ENCODE peak calls at places on chromosomes 5 and 9, in eight cellular contexts. One of them, this sample, is unnamed.

GRCh38 chr9:86405926-86406325 is 51.7 kb upstream of the TUT7 start:
- DNase-seq in GM23248: peak
- DNase-seq in NCI-H774: no peak
- DNase-seq in fibroblast of mammary gland: peak
- DNase-seq in fibroblast of the conjunctiva: peak
- DNase-seq in Right ventricle myocardium superior: no peak
- DNase-seq in T-cell: no peak
- DNase-seq in BJ: peak
- DNase-seq in this sample: no peak

GRCh38 chr5:143527808-143528207 is 124.3 kb upstream of the NR3C1 start:
- DNase-seq in GM23248: peak
- DNase-seq in NCI-H774: no peak
- DNase-seq in fibroblast of mammary gland: no peak
- DNase-seq in fibroblast of the conjunctiva: no peak
- DNase-seq in Right ventricle myocardium superior: no peak
- DNase-seq in T-cell: no peak
- DNase-seq in BJ: no peak
- DNase-seq in this sample: no peak

GRCh38 chr9:96751815-96752214 is 26.1 kb downstream of the ZNF510 start:
- DNase-seq in GM23248: no peak
- DNase-seq in NCI-H774: no peak
- DNase-seq in fibroblast of mammary gland: no peak
- DNase-seq in fibroblast of the conjunctiva: no peak
- DNase-seq in Right ventricle myocardium superior: no peak
- DNase-seq in T-cell: no peak
- DNase-seq in BJ: no peak
- DNase-seq in this sample: no peak

GRCh38 chr5:149724130-149724850 is 5.8 kb upstream of the PPARGC1B start:
- DNase-seq in GM23248: no peak
- DNase-seq in NCI-H774: no peak
- DNase-seq in fibroblast of mammary gland: no peak
- DNase-seq in fibroblast of the conjunctiva: no peak
- DNase-seq in Right ventricle myocardium superior: no peak
- DNase-seq in T-cell: no peak
- DNase-seq in BJ: no peak
- DNase-seq in this sample: no peak

GRCh38 chr5:95530441-95530840 is 24.3 kb downstream of the SKIC3 start:
- DNase-seq in GM23248: peak
- DNase-seq in NCI-H774: no peak
- DNase-seq in fibroblast of mammary gland: peak
- DNase-seq in fibroblast of the conjunctiva: peak
- DNase-seq in Right ventricle myocardium superior: no peak
- DNase-seq in T-cell: no peak
- DNase-seq in BJ: peak
- DNase-seq in this sample: peak

GRCh38 chr5:52859619-52860018 is 71.9 kb downstream of the ITGA1 start:
- DNase-seq in GM23248: peak
- DNase-seq in NCI-H774: no peak
- DNase-seq in fibroblast of mammary gland: peak
- DNase-seq in fibroblast of the conjunctiva: no peak
- DNase-seq in Right ventricle myocardium superior: no peak
- DNase-seq in T-cell: no peak
- DNase-seq in BJ: peak
- DNase-seq in this sample: no peak

GRCh38 chr9:122212473-122213004 is 16.2 kb downstream of the LHX6 start:
- DNase-seq in GM23248: no peak
- DNase-seq in NCI-H774: no peak
- DNase-seq in fibroblast of mammary gland: no peak
- DNase-seq in fibroblast of the conjunctiva: no peak
- DNase-seq in Right ventricle myocardium superior: no peak
- DNase-seq in T-cell: no peak
- DNase-seq in BJ: no peak
- DNase-seq in this sample: no peak

GRCh38 chr5:78341445-78341844 is 19.0 kb upstream of the SCAMP1 start:
- DNase-seq in GM23248: no peak
- DNase-seq in NCI-H774: no peak
- DNase-seq in fibroblast of mammary gland: no peak
- DNase-seq in fibroblast of the conjunctiva: no peak
- DNase-seq in Right ventricle myocardium superior: no peak
- DNase-seq in T-cell: no peak
- DNase-seq in BJ: no peak
- DNase-seq in this sample: no peak

GRCh38 chr5:32027093-32027716 is 146.9 kb downstream of the GOLPH3 start:
- DNase-seq in GM23248: peak
- DNase-seq in NCI-H774: no peak
- DNase-seq in fibroblast of mammary gland: peak
- DNase-seq in fibroblast of the conjunctiva: no peak
- DNase-seq in Right ventricle myocardium superior: no peak
- DNase-seq in T-cell: no peak
- DNase-seq in BJ: no peak
- DNase-seq in this sample: no peak

GRCh38 chr9:21906878-21907277 is 87.3 kb downstream of the CDKN2A start:
- DNase-seq in GM23248: peak
- DNase-seq in NCI-H774: no peak
- DNase-seq in fibroblast of mammary gland: peak
- DNase-seq in fibroblast of the conjunctiva: no peak
- DNase-seq in Right ventricle myocardium superior: no peak
- DNase-seq in T-cell: no peak
- DNase-seq in BJ: no peak
- DNase-seq in this sample: no peak

GRCh38 chr5:62785588-62785987 is 207.0 kb downstream of the LRRC70 start:
- DNase-seq in GM23248: no peak
- DNase-seq in NCI-H774: no peak
- DNase-seq in fibroblast of mammary gland: no peak
- DNase-seq in fibroblast of the conjunctiva: no peak
- DNase-seq in Right ventricle myocardium superior: no peak
- DNase-seq in T-cell: no peak
- DNase-seq in BJ: no peak
- DNase-seq in this sample: no peak

GRCh38 chr9:36316629-36317317 is 58.5 kb upstream of the GNE start:
- DNase-seq in GM23248: no peak
- DNase-seq in NCI-H774: no peak
- DNase-seq in fibroblast of mammary gland: no peak
- DNase-seq in fibroblast of the conjunctiva: no peak
- DNase-seq in Right ventricle myocardium superior: no peak
- DNase-seq in T-cell: no peak
- DNase-seq in BJ: no peak
- DNase-seq in this sample: no peak

GRCh38 chr5:147168578-147169327 is 66.1 kb upstream of the STK32A start:
- DNase-seq in GM23248: peak
- DNase-seq in NCI-H774: no peak
- DNase-seq in fibroblast of mammary gland: peak
- DNase-seq in fibroblast of the conjunctiva: no peak
- DNase-seq in Right ventricle myocardium superior: no peak
- DNase-seq in T-cell: no peak
- DNase-seq in BJ: no peak
- DNase-seq in this sample: no peak

GRCh38 chr5:76384189-76384588 is 18.9 kb upstream of the IQGAP2 start:
- DNase-seq in GM23248: no peak
- DNase-seq in NCI-H774: no peak
- DNase-seq in fibroblast of mammary gland: no peak
- DNase-seq in fibroblast of the conjunctiva: no peak
- DNase-seq in Right ventricle myocardium superior: no peak
- DNase-seq in T-cell: no peak
- DNase-seq in BJ: no peak
- DNase-seq in this sample: no peak

GRCh38 chr5:170626507-170627150 is 122.8 kb downstream of the KCNIP1 start:
- DNase-seq in GM23248: no peak
- DNase-seq in NCI-H774: no peak
- DNase-seq in fibroblast of mammary gland: no peak
- DNase-seq in fibroblast of the conjunctiva: no peak
- DNase-seq in Right ventricle myocardium superior: no peak
- DNase-seq in T-cell: no peak
- DNase-seq in BJ: no peak
- DNase-seq in this sample: no peak

GRCh38 chr9:133935328-133936040 is 56.6 kb downstream of the VAV2 start:
- DNase-seq in GM23248: no peak
- DNase-seq in NCI-H774: no peak
- DNase-seq in fibroblast of mammary gland: peak
- DNase-seq in fibroblast of the conjunctiva: no peak
- DNase-seq in Right ventricle myocardium superior: peak
- DNase-seq in T-cell: no peak
- DNase-seq in BJ: no peak
- DNase-seq in this sample: no peak

GRCh38 chr5:172336666-172337310 is 53.2 kb upstream of the UBTD2 start:
- DNase-seq in GM23248: no peak
- DNase-seq in NCI-H774: no peak
- DNase-seq in fibroblast of mammary gland: no peak
- DNase-seq in fibroblast of the conjunctiva: no peak
- DNase-seq in Right ventricle myocardium superior: no peak
- DNase-seq in T-cell: no peak
- DNase-seq in BJ: no peak
- DNase-seq in this sample: no peak

GRCh38 chr5:31663519-31663918 is 24.6 kb downstream of the PDZD2 start:
- DNase-seq in GM23248: peak
- DNase-seq in NCI-H774: no peak
- DNase-seq in fibroblast of mammary gland: peak
- DNase-seq in fibroblast of the conjunctiva: no peak
- DNase-seq in Right ventricle myocardium superior: no peak
- DNase-seq in T-cell: no peak
- DNase-seq in BJ: no peak
- DNase-seq in this sample: no peak

GRCh38 chr5:55096186-55096585 is 6.3 kb upstream of the GZMA start:
- DNase-seq in GM23248: no peak
- DNase-seq in NCI-H774: no peak
- DNase-seq in fibroblast of mammary gland: no peak
- DNase-seq in fibroblast of the conjunctiva: no peak
- DNase-seq in Right ventricle myocardium superior: no peak
- DNase-seq in T-cell: no peak
- DNase-seq in BJ: no peak
- DNase-seq in this sample: no peak

GRCh38 chr5:56083286-56083854 is 88.6 kb upstream of the IL6ST start:
- DNase-seq in GM23248: no peak
- DNase-seq in NCI-H774: no peak
- DNase-seq in fibroblast of mammary gland: no peak
- DNase-seq in fibroblast of the conjunctiva: no peak
- DNase-seq in Right ventricle myocardium superior: no peak
- DNase-seq in T-cell: no peak
- DNase-seq in BJ: no peak
- DNase-seq in this sample: no peak

GRCh38 chr5:14420136-14420808 is 161.3 kb upstream of the OTULINL start:
- DNase-seq in GM23248: peak
- DNase-seq in NCI-H774: no peak
- DNase-seq in fibroblast of mammary gland: peak
- DNase-seq in fibroblast of the conjunctiva: no peak
- DNase-seq in Right ventricle myocardium superior: no peak
- DNase-seq in T-cell: no peak
- DNase-seq in BJ: no peak
- DNase-seq in this sample: no peak

GRCh38 chr5:31153523-31153922 is 40.0 kb upstream of the CDH6 start:
- DNase-seq in GM23248: peak
- DNase-seq in NCI-H774: no peak
- DNase-seq in fibroblast of mammary gland: no peak
- DNase-seq in fibroblast of the conjunctiva: no peak
- DNase-seq in Right ventricle myocardium superior: no peak
- DNase-seq in T-cell: no peak
- DNase-seq in BJ: no peak
- DNase-seq in this sample: no peak

GRCh38 chr5:10266839-10267238 is 16.8 kb downstream of the CCT5 start:
- DNase-seq in GM23248: no peak
- DNase-seq in NCI-H774: no peak
- DNase-seq in fibroblast of mammary gland: no peak
- DNase-seq in fibroblast of the conjunctiva: no peak
- DNase-seq in Right ventricle myocardium superior: no peak
- DNase-seq in T-cell: no peak
- DNase-seq in BJ: no peak
- DNase-seq in this sample: no peak

GRCh38 chr5:139495644-139496435 is 13.3 kb upstream of the STING1 start:
- DNase-seq in GM23248: peak
- DNase-seq in NCI-H774: no peak
- DNase-seq in fibroblast of mammary gland: peak
- DNase-seq in fibroblast of the conjunctiva: no peak
- DNase-seq in Right ventricle myocardium superior: no peak
- DNase-seq in T-cell: no peak
- DNase-seq in BJ: no peak
- DNase-seq in this sample: no peak

GRCh38 chr9:38036359-38037084 is 32.5 kb downstream of the SHB start:
- DNase-seq in GM23248: peak
- DNase-seq in NCI-H774: no peak
- DNase-seq in fibroblast of mammary gland: peak
- DNase-seq in fibroblast of the conjunctiva: no peak
- DNase-seq in Right ventricle myocardium superior: no peak
- DNase-seq in T-cell: no peak
- DNase-seq in BJ: no peak
- DNase-seq in this sample: peak

GRCh38 chr5:1815071-1815786 is 14.0 kb downstream of the NDUFS6 start:
- DNase-seq in GM23248: no peak
- DNase-seq in NCI-H774: no peak
- DNase-seq in fibroblast of mammary gland: no peak
- DNase-seq in fibroblast of the conjunctiva: no peak
- DNase-seq in Right ventricle myocardium superior: no peak
- DNase-seq in T-cell: no peak
- DNase-seq in BJ: no peak
- DNase-seq in this sample: no peak

GRCh38 chr5:14399054-14399657 is 182.4 kb upstream of the OTULINL start:
- DNase-seq in GM23248: peak
- DNase-seq in NCI-H774: peak
- DNase-seq in fibroblast of mammary gland: peak
- DNase-seq in fibroblast of the conjunctiva: peak
- DNase-seq in Right ventricle myocardium superior: no peak
- DNase-seq in T-cell: no peak
- DNase-seq in BJ: no peak
- DNase-seq in this sample: peak

GRCh38 chr9:97749928-97750327 is 52.8 kb upstream of the XPA start:
- DNase-seq in GM23248: no peak
- DNase-seq in NCI-H774: no peak
- DNase-seq in fibroblast of mammary gland: no peak
- DNase-seq in fibroblast of the conjunctiva: no peak
- DNase-seq in Right ventricle myocardium superior: no peak
- DNase-seq in T-cell: no peak
- DNase-seq in BJ: no peak
- DNase-seq in this sample: no peak

GRCh38 chr9:83070257-83070656 is 7.3 kb upstream of the RASEF start:
- DNase-seq in GM23248: peak
- DNase-seq in NCI-H774: no peak
- DNase-seq in fibroblast of mammary gland: peak
- DNase-seq in fibroblast of the conjunctiva: peak
- DNase-seq in Right ventricle myocardium superior: no peak
- DNase-seq in T-cell: no peak
- DNase-seq in BJ: peak
- DNase-seq in this sample: no peak

GRCh38 chr5:91123291-91123690 is 259.8 kb downstream of the ARRDC3 start:
- DNase-seq in GM23248: no peak
- DNase-seq in NCI-H774: no peak
- DNase-seq in fibroblast of mammary gland: no peak
- DNase-seq in fibroblast of the conjunctiva: no peak
- DNase-seq in Right ventricle myocardium superior: no peak
- DNase-seq in T-cell: no peak
- DNase-seq in BJ: no peak
- DNase-seq in this sample: no peak

GRCh38 chr5:108380531-108381021 is 1.3 kb downstream of the FBXL17 start:
- DNase-seq in GM23248: peak
- DNase-seq in NCI-H774: peak
- DNase-seq in fibroblast of mammary gland: no peak
- DNase-seq in fibroblast of the conjunctiva: no peak
- DNase-seq in Right ventricle myocardium superior: peak
- DNase-seq in T-cell: peak
- DNase-seq in BJ: no peak
- DNase-seq in this sample: peak

GRCh38 chr5:140042551-140043507 is at the start of gene NRG2:
- DNase-seq in GM23248: peak
- DNase-seq in NCI-H774: peak
- DNase-seq in fibroblast of mammary gland: peak
- DNase-seq in fibroblast of the conjunctiva: peak
- DNase-seq in Right ventricle myocardium superior: peak
- DNase-seq in T-cell: peak
- DNase-seq in BJ: no peak
- DNase-seq in this sample: peak